ENCODE peak calls at places on chromosomes 5 and 9, in six cellular contexts. G is cardiac muscle cell, N is brain microvascular endothelial cell, T is RWPE1, W is uterus, A is HepG2. H is an unnamed sample.

GRCh38 chr9:23686257-23686656 is 139.8 kb downstream of the ELAVL2 start:
- DNase-seq in G (no peak), N (no peak), T (peak; percentile 87), W (no peak), A (no peak), H (no peak)

GRCh38 chr5:149869266-149869875 is 75.2 kb downstream of the PDE6A start:
- DNase-seq in G (no peak), N (no peak), T (no peak), W (no peak), A (no peak), H (no peak)

GRCh38 chr5:93925321-93925720 is 183.9 kb upstream of the POU5F2 start:
- DNase-seq in G (no peak), N (no peak), T (peak; percentile 83), W (no peak), A (no peak), H (no peak)

GRCh38 chr5:147751-148150 is 43.5 kb upstream of the LRRC14B start:
- DNase-seq in G (no peak), N (no peak), T (no peak), W (no peak), A (no peak), H (no peak)

GRCh38 chr5:147935032-147935431 is 28.7 kb upstream of the C5orf46 start:
- DNase-seq in G (peak; percentile 45), N (peak; percentile 59), T (peak; percentile 84), W (no peak), A (peak; percentile 16), H (no peak)

GRCh38 chr5:177312649-177313181 is 1.0 kb upstream of the MXD3 start:
- DNase-seq in G (peak; percentile 20), N (no peak), T (no peak), W (no peak), A (peak; percentile 43), H (no peak)

GRCh38 chr5:116441223-116441622 is 133.4 kb downstream of the SEMA6A start:
- DNase-seq in G (no peak), N (no peak), T (no peak), W (no peak), A (no peak), H (no peak)

GRCh38 chr5:97909541-97909940 is 726.5 kb upstream of the RIOK2 start:
- DNase-seq in G (no peak), N (no peak), T (peak; percentile 20), W (no peak), A (no peak), H (no peak)

GRCh38 chr9:89477811-89478583 is 19.9 kb downstream of the SEMA4D start:
- DNase-seq in G (peak; percentile 35), N (peak; percentile 22), T (peak; percentile 43), W (peak; percentile 39), A (no peak), H (no peak)

GRCh38 chr9:3880851-3881250 is 355.1 kb upstream of the RFX3 start:
- DNase-seq in G (no peak), N (peak; percentile 94), T (no peak), W (no peak), A (no peak), H (peak; percentile 46)

GRCh38 chr5:179263391-179264052 is 81.7 kb downstream of the ADAMTS2 start:
- DNase-seq in G (no peak), N (no peak), T (no peak), W (peak; percentile 44), A (no peak), H (no peak)

GRCh38 chr5:122981846-122982245 is 54.7 kb downstream of the PPIC start:
- DNase-seq in G (no peak), N (no peak), T (no peak), W (no peak), A (no peak), H (no peak)

GRCh38 chr5:6145616-6146237 is 232.6 kb downstream of the MED10 start:
- DNase-seq in G (no peak), N (no peak), T (no peak), W (no peak), A (no peak), H (no peak)

GRCh38 chr5:170353011-170353890 is 35.9 kb downstream of the KCNMB1 start:
- DNase-seq in G (peak; percentile 52), N (no peak), T (no peak), W (no peak), A (no peak), H (no peak)

GRCh38 chr5:30693326-30693725 is 500.2 kb upstream of the CDH6 start:
- DNase-seq in G (no peak), N (no peak), T (no peak), W (no peak), A (no peak), H (no peak)

GRCh38 chr5:72152506-72152905 is 45.2 kb downstream of the MAP1B start:
- DNase-seq in G (no peak), N (peak; percentile 66), T (no peak), W (no peak), A (no peak), H (no peak)

GRCh38 chr5:142881076-142881466 is 110.9 kb downstream of the ARHGAP26 start:
- DNase-seq in G (no peak), N (peak; percentile 85), T (no peak), W (no peak), A (no peak), H (peak; percentile 65)

GRCh38 chr5:77778881-77779438 is 2.8 kb upstream of the TBCA start:
- DNase-seq in G (no peak), N (no peak), T (no peak), W (no peak), A (no peak), H (no peak)

DNA sequence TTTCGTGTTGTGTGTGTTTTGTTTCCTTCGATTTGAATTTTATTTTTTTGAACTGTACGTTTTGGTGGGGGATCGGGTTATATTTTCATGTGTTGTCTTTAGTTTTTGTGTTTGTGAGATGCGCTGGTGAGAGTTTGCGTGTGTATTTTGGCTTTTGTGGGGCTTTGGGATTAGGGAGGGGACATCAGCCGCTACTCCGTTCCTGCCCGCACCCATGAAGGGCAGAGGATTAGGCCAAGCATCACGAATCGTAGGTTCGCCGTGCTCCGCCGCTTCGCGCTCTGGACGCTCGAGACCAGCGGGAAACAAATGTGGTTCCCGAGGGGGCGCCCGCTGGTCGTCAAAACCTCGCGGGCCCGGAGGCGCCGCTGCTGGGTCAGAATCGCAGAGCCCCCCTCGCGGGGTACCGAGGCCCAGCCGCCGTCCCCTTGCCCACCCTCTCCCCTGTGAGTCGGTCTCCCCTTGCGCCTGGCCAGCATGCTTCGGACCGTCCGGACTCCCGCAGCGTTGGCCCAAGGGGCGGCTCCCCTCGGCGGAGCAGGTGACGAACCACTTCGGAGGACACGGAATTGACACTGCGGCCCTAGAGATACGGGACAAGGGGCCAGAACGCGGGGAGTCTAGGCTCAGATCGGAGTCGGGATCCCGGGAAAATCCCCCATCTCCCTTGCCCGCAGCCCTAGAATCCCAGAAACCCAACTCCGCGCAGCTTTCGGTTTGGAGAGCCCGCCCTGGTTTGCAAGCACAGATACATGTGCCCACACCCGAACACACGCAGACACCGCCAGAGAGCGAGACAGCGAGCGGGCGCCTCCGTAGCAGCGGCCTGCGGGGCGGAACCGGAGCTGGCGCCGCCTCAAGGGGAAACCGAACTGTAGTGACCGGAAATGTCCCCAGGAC is 2.4 kb upstream of the PAX5 start:
- DNase-seq in G (peak; percentile 58), N (no peak), T (no peak), W (no peak), A (no peak), H (no peak)
- TF ChIP-seq CTCF in G (no peak), N (no peak), T (no peak), W (no peak), A (no peak), H (no peak)

GRCh38 chr5:172696171-172696849 is 55.2 kb downstream of the NEURL1B start:
- DNase-seq in G (no peak), N (no peak), T (no peak), W (peak; percentile 61), A (no peak), H (no peak)

GRCh38 chr5:172694541-172694940 is 53.5 kb downstream of the NEURL1B start:
- DNase-seq in G (no peak), N (no peak), T (no peak), W (no peak), A (no peak), H (no peak)

GRCh38 chr5:172694061-172694460 is 53.0 kb downstream of the NEURL1B start:
- DNase-seq in G (no peak), N (no peak), T (no peak), W (no peak), A (no peak), H (no peak)

GRCh38 chr5:172697123-172698121 is 56.4 kb downstream of the NEURL1B start:
- DNase-seq in G (peak; percentile 91), N (peak; percentile 68), T (peak; percentile 89), W (peak; percentile 93), A (peak; percentile 77), H (peak; percentile 63)

DNA sequence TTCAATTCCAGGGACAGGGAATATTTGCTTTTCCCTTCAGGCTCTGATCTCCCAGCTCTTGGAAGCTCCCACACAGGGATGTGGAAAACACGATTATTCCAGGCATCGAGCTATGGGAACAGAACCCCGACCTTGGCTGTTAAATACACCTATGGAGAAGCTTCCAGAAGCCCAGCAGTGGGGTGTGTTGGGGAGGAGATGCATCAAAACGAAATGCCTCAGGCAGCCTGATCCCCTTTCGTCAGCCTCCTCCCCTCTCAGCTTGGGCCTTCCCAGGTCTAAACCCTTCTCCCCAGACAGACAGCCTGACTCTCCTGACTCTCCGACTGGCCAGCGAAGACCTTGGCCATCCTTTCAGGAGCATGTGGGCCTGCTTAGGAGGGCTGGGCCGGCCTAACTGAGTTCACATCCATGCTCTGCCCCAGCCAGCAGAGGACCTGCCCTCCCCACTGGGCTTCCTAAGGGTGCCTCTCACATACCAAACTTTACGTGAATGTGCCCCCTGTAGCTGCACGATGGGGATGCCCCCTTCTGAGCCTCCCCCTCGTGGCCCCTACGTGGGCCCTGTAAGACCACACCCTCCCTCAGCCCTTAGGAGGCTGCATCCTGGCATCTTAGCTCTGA is 54.5 kb downstream of the NEURL1B start:
- DNase-seq in G (no peak), N (no peak), T (no peak), W (no peak), A (no peak), H (no peak)
- H3K27ac ChIP-seq in G (no peak overlapping the region), N (no peak overlapping the region), T (peak overlapping the region; percentile 16), W (peak overlapping the region; percentile 82), A (no peak overlapping the region), H (peak overlapping the region; percentile 21)

GRCh38 chr5:175444905-175445456 is 999 bp upstream of the DRD1 start:
- DNase-seq in G (no peak), N (no peak), T (no peak), W (no peak), A (no peak), H (no peak)
- TF ChIP-seq CTCF in G (no peak), N (no peak), T (peak; percentile 51), W (no peak), A (no peak), H (no peak)

DNA sequence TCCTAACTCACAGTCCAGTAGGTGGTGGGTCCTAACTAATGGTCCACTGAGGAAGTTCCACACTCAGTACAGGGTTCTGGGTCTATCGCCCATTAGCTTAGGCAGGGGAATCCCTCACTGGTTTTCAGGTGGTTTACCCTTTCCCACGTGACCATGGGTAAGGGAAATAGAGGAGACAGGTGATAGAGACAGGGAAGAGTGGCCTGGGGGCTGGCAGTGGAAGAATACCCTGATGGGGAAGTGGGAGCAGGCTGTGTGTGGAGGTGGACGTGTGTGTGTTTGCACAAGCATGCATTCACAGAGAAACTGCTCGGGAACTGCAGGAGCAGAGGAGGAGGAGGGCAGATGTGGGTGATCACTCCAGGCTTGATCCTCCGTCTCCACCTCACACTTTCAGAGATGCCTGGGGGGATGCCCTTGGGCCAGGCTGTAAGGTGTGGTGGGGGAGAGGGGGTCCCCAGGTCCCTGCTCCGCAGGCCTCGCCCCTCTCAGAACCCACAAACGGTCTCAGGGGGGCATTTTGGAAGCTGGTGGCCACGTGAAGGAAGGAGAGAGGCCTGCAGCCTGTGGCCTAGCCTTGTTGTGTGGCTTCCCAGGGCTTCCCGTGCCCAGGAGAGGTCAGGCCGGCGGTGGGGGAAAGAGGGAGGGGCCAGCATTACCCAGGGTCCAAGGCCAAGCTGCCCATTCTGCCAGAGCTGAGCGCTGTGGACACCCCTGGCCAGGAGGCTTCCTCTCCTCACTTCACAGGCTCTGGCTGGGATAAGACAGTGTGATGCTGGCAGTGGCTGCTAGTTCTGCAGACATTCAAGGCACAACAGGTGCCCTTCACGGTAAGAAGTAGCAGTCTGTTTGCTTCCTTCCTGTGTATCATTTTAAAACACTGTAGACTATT is 80.0 kb downstream of the OTULIN start:
- DNase-seq in G (no peak), N (no peak), T (no peak), W (no peak), A (peak; percentile 41), H (no peak)
- H3K27ac ChIP-seq in G (no peak overlapping the region), N (no peak overlapping the region), T (peak overlapping the region; percentile 52), W (no peak overlapping the region), A (peak overlapping the region; percentile 62), H (no peak overlapping the region)

H was measured in AG04450.